ENCODE peak calls at places on chromosomes 11 and 22, in four cellular contexts. Y is SK-N-SH, C is GM12878, G is HepG2. H is an unnamed sample.

GRCh38 chr11:70399681-70400112 is 1.4 kb downstream of the CTTN start:
- DNase-seq in C (no peak), Y (peak), G (peak), H (peak)

GRCh38 chr11:46309669-46310288 is 32.3 kb downstream of the CREB3L1 start:
- DNase-seq in Y (no peak), G (no peak), C (no peak), H (no peak)

GRCh38 chr11:43268161-43268560 is 43.6 kb upstream of the API5 start:
- DNase-seq in G (no peak), Y (no peak), C (no peak), H (no peak)

GRCh38 chr22:25334091-25334490 is 114.7 kb downstream of the CRYBB2 start:
- DNase-seq in Y (no peak), C (peak), G (peak), H (no peak)

GRCh38 chr11:14249121-14249963 is 109.6 kb downstream of the RRAS2 start:
- DNase-seq in Y (peak), C (no peak), G (peak), H (peak)

GRCh38 chr11:82969811-82970210 is 68.3 kb downstream of the DDIAS start:
- DNase-seq in C (peak), G (no peak), Y (no peak), H (no peak)

GRCh38 chr11:76863196-76863777 is 2.6 kb downstream of the ACER3 start:
- DNase-seq in C (no peak), Y (no peak), G (no peak), H (no peak)

GRCh38 chr11:105054723-105055492 is 9.8 kb upstream of the CARD16 start:
- DNase-seq in C (no peak), Y (no peak), G (no peak), H (no peak)

GRCh38 chr11:69912161-69912910 is 93.1 kb upstream of the FGF3 start:
- DNase-seq in C (no peak), Y (no peak), G (no peak), H (no peak)

GRCh38 chr11:43282607-43283440 is 29.0 kb upstream of the API5 start:
- DNase-seq in Y (peak), C (no peak), G (peak), H (peak)

GRCh38 chr11:134566311-134566710 is 154.3 kb upstream of the B3GAT1 start:
- DNase-seq in Y (no peak), G (no peak), C (no peak), H (no peak)

GRCh38 chr22:49849161-49850020 is 4.3 kb upstream of the ZBED4 start:
- DNase-seq in Y (peak), G (no peak), C (no peak), H (no peak)
- TF ChIP-seq PBX3 in Y (no peak), G (no peak), C (no peak), H (no peak)

GRCh38 chr11:1206391-1207271 is 16.2 kb upstream of the MUC5B start:
- DNase-seq in Y (peak), G (no peak), C (no peak), H (no peak)

GRCh38 chr11:1205121-1205986 is 17.5 kb upstream of the MUC5B start:
- DNase-seq in G (no peak), Y (peak), C (no peak), H (no peak)

GRCh38 chr11:1204381-1205101 is 18.3 kb upstream of the MUC5B start:
- DNase-seq in G (no peak), C (no peak), Y (peak), H (no peak)

GRCh38 chr11:1207451-1208360 is 15.2 kb upstream of the MUC5B start:
- DNase-seq in Y (peak), C (no peak), G (no peak), H (no peak)

GRCh38 chr11:1205987-1206331 is 16.9 kb upstream of the MUC5B start:
- DNase-seq in G (no peak), C (no peak), Y (peak), H (no peak)
- TF ChIP-seq SMC3 in G (no peak), C (no peak), Y (no peak), H (no peak)

DNA sequence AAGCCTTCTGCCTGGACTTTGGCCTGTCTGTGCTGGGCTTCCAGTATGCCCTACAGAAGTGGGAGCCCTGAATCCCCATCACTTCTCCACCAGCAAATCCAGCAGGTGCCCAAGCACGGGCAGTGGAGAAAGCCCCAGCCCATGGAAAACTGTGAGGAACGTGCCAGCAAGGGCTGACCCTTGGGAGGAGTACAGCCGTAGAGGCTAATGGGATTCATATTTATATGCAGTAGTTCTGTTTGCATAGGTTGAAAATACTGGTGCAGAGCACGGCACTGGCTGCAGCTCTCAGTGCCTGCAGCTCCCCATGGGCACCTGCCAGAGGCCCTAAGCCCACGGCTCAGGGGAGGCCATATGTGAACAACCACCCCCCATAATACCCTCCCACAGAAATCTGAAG is 10.1 kb downstream of the NAGA start:
- DNase-seq in C (no peak), G (no peak), Y (no peak), H (no peak)
- TF ChIP-seq PBX3 in C (no peak), G (no peak), Y (no peak), H (no peak)

GRCh38 chr22:34395370-34395769 is 475.1 kb upstream of the LARGE1 start:
- DNase-seq in C (no peak), G (no peak), Y (no peak), H (no peak)

DNA sequence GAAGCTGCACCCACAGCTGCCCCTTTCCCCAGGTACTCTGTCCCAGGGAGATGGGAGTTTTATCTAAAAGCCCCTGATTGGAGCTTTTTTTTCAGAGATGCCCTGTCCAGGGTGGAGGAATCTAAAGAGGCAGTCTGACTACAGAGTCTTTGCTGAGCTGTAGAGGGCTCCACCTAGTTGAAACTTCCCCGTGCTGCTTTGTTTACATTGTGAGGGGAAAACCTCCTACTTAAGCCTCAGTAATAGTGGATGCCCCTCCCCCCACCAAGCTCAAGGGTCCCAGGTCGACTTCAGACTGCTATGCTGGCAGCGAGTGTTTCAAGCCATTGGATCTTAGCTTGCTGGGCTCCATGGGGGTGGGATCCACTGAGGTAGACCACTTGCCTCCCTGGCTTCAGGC is 470.1 kb upstream of the LARGE1 start:
- DNase-seq in G (no peak), C (no peak), Y (no peak), H (no peak)
- TF ChIP-seq SMC3 in G (no peak), C (no peak), Y (no peak), H (no peak)